ENCODE peak calls at places on chromosomes 6 and 20, in eight cellular contexts. B is GM23248, F is neural progenitor cell, U is SK-N-SH, V is GM23338, A is PC-3, D is OCI-LY7, J is HCT116. K is an unnamed sample. For H3K4me1, the result is how much of the 10 kb centered on the place peaks cover.

GRCh38 chr20:23094927-23095326 is 8.8 kb upstream of the CD93 start:
- DNase-seq in B (no peak), F (no peak), U (no peak), V (no peak), A (peak), D (no peak), J (no peak), K (no peak)

GRCh38 chr6:43772571-43773049 is 2.6 kb downstream of the VEGFA start:
- DNase-seq in B (peak), F (peak), U (peak), V (peak), A (no peak), D (peak), J (no peak), K (no peak)

GRCh38 chr6:143295904-143296303 is 154.6 kb downstream of the ADAT2 start:
- DNase-seq in B (no peak), F (no peak), U (no peak), V (no peak), A (no peak), D (no peak), J (no peak), K (no peak)

GRCh38 chr6:159809149-159809548 is 9.1 kb downstream of the PNLDC1 start:
- DNase-seq in B (no peak), F (no peak), U (no peak), V (no peak), A (no peak), D (peak), J (no peak), K (no peak)

GRCh38 chr20:31967830-31968249 is at the start of gene XKR7:
- DNase-seq in B (no peak), F (peak), U (peak), V (peak), A (no peak), D (no peak), J (no peak), K (no peak)

GRCh38 chr6:34953084-34954025 is 64.3 kb downstream of the ANKS1A start:
- DNase-seq in B (peak), F (no peak), U (no peak), V (no peak), A (peak), D (no peak), J (peak), K (peak)

GRCh38 chr6:18307006-18307405 is 42.7 kb upstream of the DEK start:
- DNase-seq in B (peak), F (no peak), U (no peak), V (peak), A (no peak), D (no peak), J (no peak), K (no peak)

GRCh38 chr20:1624811-1625690 is 5.2 kb upstream of the SIRPB1 start:
- DNase-seq in B (no peak), F (no peak), U (no peak), V (no peak), A (peak), D (no peak), J (no peak), K (peak)

GRCh38 chr6:52213127-52213526 is 27.0 kb downstream of the IL17A start:
- DNase-seq in B (no peak), F (no peak), U (no peak), V (peak), A (no peak), D (no peak), J (no peak), K (no peak)

GRCh38 chr6:10720229-10720959 is 2.5 kb upstream of the TMEM14C start:
- DNase-seq in B (peak), F (no peak), U (peak), V (no peak), A (peak), D (no peak), J (no peak), K (no peak)

GRCh38 chr20:40233401-40233800 is 455.6 kb downstream of the MAFB start:
- DNase-seq in B (peak), F (no peak), U (no peak), V (no peak), A (no peak), D (no peak), J (no peak), K (no peak)

GRCh38 chr20:45867811-45868176 is 10.4 kb downstream of the ZSWIM3 start:
- DNase-seq in B (peak), F (no peak), U (no peak), V (no peak), A (peak), D (no peak), J (no peak), K (no peak)

GRCh38 chr6:16432075-16433032 is 194.0 kb downstream of the GMPR start:
- DNase-seq in B (peak), F (no peak), U (no peak), V (no peak), A (peak), D (no peak), J (no peak), K (no peak)

GRCh38 chr20:32999603-33000250 is 4.5 kb downstream of the SUN5 start:
- DNase-seq in B (peak), F (no peak), U (no peak), V (no peak), A (no peak), D (no peak), J (no peak), K (no peak)

GRCh38 chr6:89081129-89081422 is 525 bp downstream of the PNRC1 start:
- DNase-seq in B (no peak), F (no peak), U (no peak), V (no peak), A (peak), D (no peak), J (no peak), K (no peak)

GRCh38 chr6:42142118-42142835 is at the start of gene C6orf132:
- DNase-seq in B (peak), F (peak), U (peak), V (peak), A (peak), D (no peak), J (no peak), K (peak)

GRCh38 chr6:84623956-84624680 is 140.3 kb downstream of the TBX18 start:
- DNase-seq in B (peak), F (no peak), U (no peak), V (no peak), A (peak), D (no peak), J (no peak), K (no peak)

GRCh38 chr6:63643862-63644261 is 8.3 kb downstream of the PHF3 start:
- DNase-seq in B (peak), F (no peak), U (no peak), V (peak), A (no peak), D (peak), J (no peak), K (peak)

GRCh38 chr6:32195652-32195901 is 3.1 kb upstream of the GPSM3 start:
- DNase-seq in B (peak), F (peak), U (peak), V (peak), A (peak), D (peak), J (peak), K (peak)

GRCh38 chr6:32196682-32197616 is 4.5 kb upstream of the GPSM3 start:
- DNase-seq in B (peak), F (peak), U (peak), V (peak), A (no peak), D (no peak), J (no peak), K (no peak)

GRCh38 chr6:32194388-32194787 is 1.9 kb upstream of the GPSM3 start:
- DNase-seq in B (no peak), F (no peak), U (no peak), V (no peak), A (no peak), D (no peak), J (no peak), K (no peak)

GRCh38 chr6:32195902-32196681 is 3.6 kb upstream of the GPSM3 start:
- DNase-seq in B (peak), F (peak), U (peak), V (peak), A (peak), D (peak), J (peak), K (peak)

GRCh38 chr6:32194825-32195651 is 2.6 kb upstream of the GPSM3 start:
- DNase-seq in B (peak), F (peak), U (peak), V (peak), A (peak), D (peak), J (peak), K (peak)
- H3K4me1 ChIP-seq in B (under half), F (under half), U (under half), V (half or more), A (under half), D (half or more), J (half or more), K (under half)

GRCh38 chr6:56232446-56232845 is 14.9 kb downstream of the COL21A1 start:
- DNase-seq in B (no peak), F (no peak), U (no peak), V (no peak), A (no peak), D (no peak), J (no peak), K (no peak)

GRCh38 chr6:56223995-56224394 is 23.4 kb downstream of the COL21A1 start:
- DNase-seq in B (peak), F (no peak), U (no peak), V (no peak), A (peak), D (no peak), J (no peak), K (peak)

GRCh38 chr6:56222509-56222908 is 24.9 kb downstream of the COL21A1 start:
- DNase-seq in B (peak), F (no peak), U (no peak), V (no peak), A (peak), D (no peak), J (no peak), K (no peak)

GRCh38 chr6:56230976-56231566 is 16.3 kb downstream of the COL21A1 start:
- DNase-seq in B (no peak), F (no peak), U (no peak), V (no peak), A (peak), D (no peak), J (no peak), K (no peak)

GRCh38 chr6:56226946-56227879 is 20.2 kb downstream of the COL21A1 start:
- DNase-seq in B (peak), F (no peak), U (no peak), V (no peak), A (peak), D (no peak), J (no peak), K (no peak)
- TF ChIP-seq EZH2phosphoT487 in B (no peak), F (no peak), U (no peak), V (no peak), A (no peak), D (no peak), J (no peak), K (no peak)

GRCh38 chr20:63734111-63734945 is 2.1 kb upstream of the LIME1 start:
- DNase-seq in B (no peak), F (no peak), U (peak), V (no peak), A (no peak), D (no peak), J (no peak), K (no peak)
- H3K4me1 ChIP-seq in B (under half), F (under half), U (under half), V (under half), A (under half), D (half or more), J (under half), K (under half)

GRCh38 chr6:26415036-26415614 is 13.1 kb downstream of the BTN3A1 start:
- DNase-seq in B (no peak), F (no peak), U (no peak), V (no peak), A (no peak), D (no peak), J (no peak), K (no peak)
- TF ChIP-seq EZH2phosphoT487 in B (no peak), F (no peak), U (no peak), V (no peak), A (no peak), D (no peak), J (no peak), K (no peak)

DNA sequence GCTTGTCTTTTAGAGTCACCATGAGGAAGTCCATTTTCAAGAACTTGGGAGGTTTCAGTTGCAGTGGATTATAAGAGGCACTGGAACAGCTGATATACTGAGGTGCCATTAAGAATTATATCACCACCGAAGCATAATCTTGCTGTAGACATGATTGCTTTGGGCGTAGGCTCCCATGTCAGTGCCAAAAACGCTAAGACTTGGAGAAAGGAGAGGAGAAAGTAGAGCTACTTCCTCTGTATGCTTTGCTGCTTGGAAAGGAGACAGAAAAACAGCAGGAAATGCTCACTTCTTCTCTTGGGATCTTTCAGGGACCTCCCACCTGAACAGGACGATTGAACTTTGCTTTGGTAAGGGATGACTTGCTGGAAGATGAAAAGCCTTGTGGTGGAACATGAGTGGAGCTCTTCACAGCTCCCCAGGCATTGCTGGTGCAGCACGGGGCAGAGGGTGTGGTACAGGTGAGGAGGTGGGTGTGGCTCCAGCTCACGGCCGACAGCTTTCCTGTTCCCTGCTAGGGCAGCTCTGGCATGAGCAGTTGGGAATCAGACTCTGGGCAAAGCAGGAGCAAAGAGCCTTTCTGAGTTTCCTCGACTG is 190.4 kb upstream of the JAG1 start:
- DNase-seq in B (peak), F (no peak), U (no peak), V (peak), A (peak), D (no peak), J (peak), K (peak)
- H3K4me1 ChIP-seq in B (under half), F (under half), U (under half), V (under half), A (half or more), D (under half), J (under half), K (under half)

K was measured in hepatocyte.